ENCODE peak calls at places on chromosome 15, in six cellular contexts. W is suprapubic skin, K is A549, H is H1, L is stomach, X is tibial nerve. S is an unnamed sample.

GRCh38 chr15:63834500-63835210 is 907 bp upstream of the HERC1 start:
- DNase-seq in H (no peak), K (no peak), L (no peak), W (no peak), X (no peak), S (no peak)

GRCh38 chr15:81189583-81190283 is 6.9 kb upstream of the IL16 start:
- DNase-seq in H (no peak), W (peak), K (no peak), X (peak), L (peak), S (peak)

GRCh38 chr15:95365615-95366107 is 964.8 kb upstream of the NR2F2 start:
- DNase-seq in X (no peak), H (no peak), W (no peak), K (no peak), L (no peak), S (no peak)

GRCh38 chr15:34318277-34319079 is 19.1 kb downstream of the SLC12A6 start:
- DNase-seq in H (no peak), L (peak), X (no peak), K (peak), W (no peak), S (peak)

GRCh38 chr15:64193971-64194370 is 31.1 kb upstream of the PPIB start:
- DNase-seq in L (no peak), H (no peak), W (no peak), K (peak), X (no peak), S (no peak)

GRCh38 chr15:63556246-63556645 is 40.9 kb upstream of the FBXL22 start:
- DNase-seq in X (no peak), L (no peak), K (no peak), W (no peak), H (no peak), S (no peak)

GRCh38 chr15:101070502-101071273 is 151.5 kb downstream of the LRRK1 start:
- DNase-seq in K (no peak), H (no peak), W (no peak), X (no peak), L (no peak), S (no peak)

GRCh38 chr15:92714071-92714456 is 58.5 kb upstream of the FAM174B start:
- DNase-seq in W (no peak), L (no peak), X (no peak), H (no peak), K (peak), S (no peak)

GRCh38 chr15:34483644-34484043 is 46.0 kb upstream of the GOLGA8A start:
- DNase-seq in W (no peak), H (no peak), L (no peak), X (no peak), K (no peak), S (no peak)

GRCh38 chr15:51193526-51193925 is 98.8 kb upstream of the TNFAIP8L3 start:
- DNase-seq in W (no peak), L (no peak), X (no peak), K (no peak), H (no peak), S (no peak)

GRCh38 chr15:31294067-31294466 is 32.6 kb upstream of the KLF13 start:
- DNase-seq in H (no peak), L (peak), K (no peak), X (no peak), W (no peak), S (no peak)

GRCh38 chr15:70165811-70166284 is 68.1 kb upstream of the TLE3 start:
- DNase-seq in L (peak), H (no peak), W (no peak), K (no peak), X (no peak), S (peak)

GRCh38 chr15:71436854-71437253 is 321.6 kb downstream of the THSD4 start:
- DNase-seq in W (no peak), K (no peak), X (no peak), H (no peak), L (no peak), S (no peak)

GRCh38 chr15:59443341-59444081 is 5.5 kb downstream of the FAM81A start:
- DNase-seq in H (no peak), L (no peak), W (no peak), X (no peak), K (no peak), S (no peak)

GRCh38 chr15:61115241-61115640 is 113.9 kb downstream of the RORA start:
- DNase-seq in W (no peak), X (no peak), K (no peak), H (no peak), L (no peak), S (no peak)

GRCh38 chr15:92159481-92159880 is 234.2 kb upstream of the ST8SIA2 start:
- DNase-seq in W (no peak), H (no peak), L (no peak), X (no peak), K (no peak), S (no peak)

GRCh38 chr15:57861805-57862586 is 155.5 kb downstream of the POLR2M start:
- DNase-seq in L (no peak), X (no peak), K (no peak), W (no peak), H (no peak), S (no peak)

GRCh38 chr15:47725924-47726323 is 8.6 kb downstream of the SEMA6D start:
- DNase-seq in W (no peak), X (no peak), H (no peak), K (no peak), L (no peak), S (no peak)

GRCh38 chr15:44593042-44593736 is 56.2 kb downstream of the EIF3J start:
- DNase-seq in L (no peak), W (no peak), H (no peak), K (peak), X (no peak), S (no peak)

GRCh38 chr15:58870451-58870850 is 63.0 kb downstream of the SLTM start:
- DNase-seq in W (no peak), H (no peak), L (no peak), K (no peak), X (no peak), S (no peak)

GRCh38 chr15:40081691-40082194 is 26.9 kb downstream of the BMF start:
- DNase-seq in W (peak), K (peak), X (peak), L (peak), H (no peak), S (peak)

GRCh38 chr15:24955549-24955929 is 752 bp downstream of the SNRPN start:
- DNase-seq in W (no peak), L (no peak), K (no peak), H (no peak), X (no peak), S (peak)

GRCh38 chr15:89781055-89781454 is 4.9 kb downstream of the MESP2 start:
- DNase-seq in K (peak), X (no peak), H (no peak), L (no peak), W (no peak), S (no peak)

GRCh38 chr15:45326280-45326679 is 52.1 kb downstream of the GATM start:
- DNase-seq in H (no peak), X (no peak), L (no peak), K (no peak), W (no peak), S (no peak)

GRCh38 chr15:90646662-90647305 is 70.4 kb upstream of the BLM start:
- DNase-seq in L (no peak), K (no peak), W (no peak), H (no peak), X (no peak), S (peak)

GRCh38 chr15:74995182-74995778 is at the start of gene SCAMP5:
- DNase-seq in H (peak), W (peak), K (peak), X (peak), L (peak), S (peak)
- TF ChIP-seq EP300 in H (no peak), W (no peak), K (no peak), X (peak), L (no peak), S (no peak)

GRCh38 chr15:38670142-38671002 is 105.8 kb upstream of the RASGRP1 start:
- DNase-seq in X (no peak), W (no peak), L (no peak), K (no peak), H (no peak), S (no peak)
- TF ChIP-seq EP300 in X (no peak), W (no peak), L (no peak), K (no peak), H (no peak), S (no peak)

GRCh38 chr15:99174567-99174966 is 69.7 kb downstream of the SYNM start:
- DNase-seq in W (no peak), K (no peak), X (no peak), H (no peak), L (no peak), S (peak)
- TF ChIP-seq EP300 in W (peak), K (no peak), X (no peak), H (no peak), L (peak), S (no peak)

GRCh38 chr15:41928637-41929620 is 35.1 kb upstream of the SPTBN5 start:
- DNase-seq in X (no peak), W (no peak), L (peak), K (peak), H (no peak), S (no peak)
- TF ChIP-seq EP300 in X (no peak), W (no peak), L (no peak), K (no peak), H (no peak), S (no peak)

GRCh38 chr15:32849769-32850668 is 132.2 kb downstream of the GREM1 start:
- DNase-seq in X (no peak), K (peak), H (no peak), W (no peak), L (no peak), S (no peak)
- TF ChIP-seq EP300 in X (no peak), K (peak), H (no peak), W (no peak), L (no peak), S (no peak)

DNA sequence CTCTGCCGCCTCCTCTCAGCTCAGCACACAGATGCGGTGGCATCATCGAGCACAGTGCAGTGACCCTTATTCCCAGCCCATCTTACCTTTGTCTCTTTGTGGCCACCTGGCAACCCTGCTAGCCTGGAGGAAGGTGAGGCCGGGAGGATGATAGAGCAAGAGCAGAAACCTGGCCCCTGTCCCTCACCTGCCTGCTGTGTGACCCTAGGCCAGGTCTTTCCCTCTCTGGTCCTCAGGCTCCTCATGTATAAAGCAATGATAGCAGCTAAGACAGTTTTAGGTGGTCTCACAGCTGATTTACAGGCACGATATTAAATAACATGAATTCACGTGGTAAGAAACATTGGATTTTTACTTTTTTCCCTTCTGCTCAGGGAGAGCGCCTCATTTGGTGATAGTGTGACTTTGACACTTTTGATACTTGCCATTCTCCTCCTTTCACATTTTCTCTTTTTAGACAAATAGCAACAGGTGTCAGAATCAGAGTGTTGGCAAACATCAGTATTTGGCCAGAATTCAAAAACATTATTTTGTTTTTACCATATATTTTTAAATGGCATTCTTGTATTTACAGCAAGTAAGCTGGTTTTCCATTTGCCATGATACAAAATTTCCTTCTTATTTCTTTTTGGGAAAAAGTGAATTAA is 29.5 kb upstream of the CTSH start:
- DNase-seq in K (no peak), L (no peak), H (no peak), X (no peak), W (no peak), S (no peak)
- TF ChIP-seq EP300 in K (no peak), L (no peak), H (no peak), X (no peak), W (no peak), S (no peak)

GRCh38 chr15:97892167-97892938 is 68.2 kb upstream of the ARRDC4 start:
- DNase-seq in H (no peak), W (no peak), K (no peak), L (no peak), X (no peak), S (no peak)

GRCh38 chr15:97890307-97890706 is 70.2 kb upstream of the ARRDC4 start:
- DNase-seq in L (no peak), H (no peak), X (no peak), W (no peak), K (no peak), S (no peak)

DNA sequence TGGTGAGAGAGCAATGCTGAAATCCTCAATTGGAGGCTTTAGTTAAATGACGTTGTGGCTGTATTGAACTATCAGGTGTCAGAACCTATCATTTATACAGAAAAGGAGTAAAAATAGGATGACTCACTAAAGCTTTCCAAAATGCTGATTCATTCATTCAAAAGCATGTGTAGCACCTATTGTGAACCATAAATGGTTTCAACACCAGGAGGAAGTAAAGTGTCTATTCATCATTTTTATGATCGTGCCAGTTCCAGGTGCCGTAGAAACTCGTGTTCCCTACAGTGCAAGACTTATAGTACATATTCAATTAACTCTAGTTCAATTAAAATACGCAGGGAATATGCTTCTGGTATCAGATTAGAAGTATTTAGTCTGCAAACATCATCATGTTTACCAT is 66.5 kb upstream of the ARRDC4 start:
- DNase-seq in K (no peak), W (no peak), X (no peak), H (no peak), L (no peak), S (no peak)
- TF ChIP-seq EP300 in K (no peak), W (no peak), X (no peak), H (no peak), L (no peak), S (no peak)

DNA sequence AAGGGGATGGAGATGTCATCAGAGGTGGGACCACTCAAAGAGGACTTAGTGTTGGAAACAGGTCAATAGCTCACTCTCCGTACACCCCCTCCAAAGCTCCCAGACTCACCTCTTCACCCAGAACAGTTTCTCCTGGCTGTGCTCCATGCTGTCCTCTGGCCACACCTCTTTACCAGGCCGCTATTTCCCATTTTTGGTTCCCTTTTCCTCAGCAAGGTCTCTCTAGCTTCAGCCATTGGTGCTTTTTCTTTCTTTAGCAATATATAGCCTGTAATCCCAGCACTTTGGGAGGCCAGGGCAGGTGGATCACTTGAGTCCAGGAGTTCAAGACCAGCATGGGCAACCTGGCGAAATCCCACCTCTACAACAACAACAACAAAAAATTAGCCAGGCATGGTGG is 123.6 kb upstream of the SMAD3 start:
- DNase-seq in H (no peak), L (no peak), X (no peak), W (peak), K (no peak), S (peak)
- TF ChIP-seq EP300 in H (no peak), L (no peak), X (no peak), W (no peak), K (no peak), S (no peak)

S was measured in sigmoid colon.